ENCODE peak calls at places on chromosomes 3 and 15, in eight cellular contexts. One of them, this sample, is unnamed.

GRCh38 chr3:150547045-150547753 is 612 bp downstream of the EIF2A start:
- DNase-seq in NB4: peak
- DNase-seq in HCT116: no peak
- DNase-seq in A549: no peak
- DNase-seq in spleen: no peak
- DNase-seq in tibial nerve: no peak
- DNase-seq in heart left ventricle: no peak
- DNase-seq in transverse colon: no peak
- DNase-seq in this sample: no peak

GRCh38 chr3:188673509-188674239 is 498.1 kb upstream of the TPRG1 start:
- DNase-seq in NB4: no peak
- DNase-seq in HCT116: no peak
- DNase-seq in A549: no peak
- DNase-seq in spleen: no peak
- DNase-seq in tibial nerve: no peak
- DNase-seq in heart left ventricle: no peak
- DNase-seq in transverse colon: no peak
- DNase-seq in this sample: peak

GRCh38 chr15:90165659-90166489 is 35.3 kb upstream of the SEMA4B start:
- DNase-seq in NB4: peak
- DNase-seq in HCT116: peak
- DNase-seq in A549: peak
- DNase-seq in spleen: no peak
- DNase-seq in tibial nerve: no peak
- DNase-seq in heart left ventricle: peak
- DNase-seq in transverse colon: peak
- DNase-seq in this sample: peak

GRCh38 chr3:151379083-151379734 is 5.3 kb downstream of the P2RY12 start:
- DNase-seq in NB4: peak
- DNase-seq in HCT116: peak
- DNase-seq in A549: peak
- DNase-seq in spleen: no peak
- DNase-seq in tibial nerve: no peak
- DNase-seq in heart left ventricle: no peak
- DNase-seq in transverse colon: peak
- DNase-seq in this sample: no peak

GRCh38 chr3:29561651-29562050 is 280.8 kb downstream of the RBMS3 start:
- DNase-seq in NB4: no peak
- DNase-seq in HCT116: no peak
- DNase-seq in A549: no peak
- DNase-seq in spleen: no peak
- DNase-seq in tibial nerve: no peak
- DNase-seq in heart left ventricle: no peak
- DNase-seq in transverse colon: no peak
- DNase-seq in this sample: no peak

GRCh38 chr15:87518957-87519356 is 737.6 kb downstream of the NTRK3 start:
- DNase-seq in NB4: no peak
- DNase-seq in HCT116: no peak
- DNase-seq in A549: no peak
- DNase-seq in spleen: no peak
- DNase-seq in tibial nerve: no peak
- DNase-seq in heart left ventricle: no peak
- DNase-seq in transverse colon: no peak
- DNase-seq in this sample: no peak

GRCh38 chr3:115823083-115823482 is 199.8 kb downstream of the GAP43 start:
- DNase-seq in NB4: no peak
- DNase-seq in HCT116: no peak
- DNase-seq in A549: no peak
- DNase-seq in spleen: no peak
- DNase-seq in tibial nerve: no peak
- DNase-seq in heart left ventricle: no peak
- DNase-seq in transverse colon: no peak
- DNase-seq in this sample: no peak

GRCh38 chr15:77609558-77609957 is 23.2 kb downstream of the LINGO1 start:
- DNase-seq in NB4: no peak
- DNase-seq in HCT116: no peak
- DNase-seq in A549: no peak
- DNase-seq in spleen: no peak
- DNase-seq in tibial nerve: no peak
- DNase-seq in heart left ventricle: no peak
- DNase-seq in transverse colon: no peak
- DNase-seq in this sample: no peak

GRCh38 chr15:99305761-99306505 is 54.7 kb downstream of the LRRC28 start:
- DNase-seq in NB4: no peak
- DNase-seq in HCT116: no peak
- DNase-seq in A549: no peak
- DNase-seq in spleen: no peak
- DNase-seq in tibial nerve: peak
- DNase-seq in heart left ventricle: peak
- DNase-seq in transverse colon: peak
- DNase-seq in this sample: no peak

GRCh38 chr3:191143224-191143623 is 55.8 kb upstream of the OSTN start:
- DNase-seq in NB4: no peak
- DNase-seq in HCT116: no peak
- DNase-seq in A549: no peak
- DNase-seq in spleen: no peak
- DNase-seq in tibial nerve: no peak
- DNase-seq in heart left ventricle: no peak
- DNase-seq in transverse colon: no peak
- DNase-seq in this sample: no peak

GRCh38 chr3:89116486-89116885 is 9.1 kb downstream of the EPHA3 start:
- DNase-seq in NB4: no peak
- DNase-seq in HCT116: no peak
- DNase-seq in A549: no peak
- DNase-seq in spleen: no peak
- DNase-seq in tibial nerve: no peak
- DNase-seq in heart left ventricle: no peak
- DNase-seq in transverse colon: no peak
- DNase-seq in this sample: no peak

GRCh38 chr3:167679526-167679925 is 25.8 kb upstream of the WDR49 start:
- DNase-seq in NB4: no peak
- DNase-seq in HCT116: no peak
- DNase-seq in A549: no peak
- DNase-seq in spleen: no peak
- DNase-seq in tibial nerve: no peak
- DNase-seq in heart left ventricle: no peak
- DNase-seq in transverse colon: no peak
- DNase-seq in this sample: no peak

GRCh38 chr3:187986514-187986934 is 167.4 kb upstream of the LPP start:
- DNase-seq in NB4: peak
- DNase-seq in HCT116: peak
- DNase-seq in A549: peak
- DNase-seq in spleen: no peak
- DNase-seq in tibial nerve: no peak
- DNase-seq in heart left ventricle: no peak
- DNase-seq in transverse colon: no peak
- DNase-seq in this sample: peak

GRCh38 chr3:70737656-70738309 is 425.3 kb upstream of the MDFIC2 start:
- DNase-seq in NB4: no peak
- DNase-seq in HCT116: no peak
- DNase-seq in A549: no peak
- DNase-seq in spleen: no peak
- DNase-seq in tibial nerve: no peak
- DNase-seq in heart left ventricle: no peak
- DNase-seq in transverse colon: no peak
- DNase-seq in this sample: no peak

GRCh38 chr3:126135056-126135397 is 45.4 kb downstream of the ALDH1L1 start:
- DNase-seq in NB4: no peak
- DNase-seq in HCT116: no peak
- DNase-seq in A549: no peak
- DNase-seq in spleen: peak
- DNase-seq in tibial nerve: no peak
- DNase-seq in heart left ventricle: no peak
- DNase-seq in transverse colon: peak
- DNase-seq in this sample: no peak

GRCh38 chr15:86653344-86654192 is 573.9 kb downstream of the AGBL1 start:
- DNase-seq in NB4: no peak
- DNase-seq in HCT116: no peak
- DNase-seq in A549: no peak
- DNase-seq in spleen: no peak
- DNase-seq in tibial nerve: no peak
- DNase-seq in heart left ventricle: no peak
- DNase-seq in transverse colon: no peak
- DNase-seq in this sample: no peak

GRCh38 chr15:71275098-71275497 is 159.8 kb downstream of the THSD4 start:
- DNase-seq in NB4: no peak
- DNase-seq in HCT116: no peak
- DNase-seq in A549: no peak
- DNase-seq in spleen: no peak
- DNase-seq in tibial nerve: no peak
- DNase-seq in heart left ventricle: no peak
- DNase-seq in transverse colon: no peak
- DNase-seq in this sample: no peak

GRCh38 chr15:69916169-69916785 is 181.4 kb downstream of the TLE3 start:
- DNase-seq in NB4: peak
- DNase-seq in HCT116: no peak
- DNase-seq in A549: no peak
- DNase-seq in spleen: no peak
- DNase-seq in tibial nerve: no peak
- DNase-seq in heart left ventricle: no peak
- DNase-seq in transverse colon: no peak
- DNase-seq in this sample: no peak

GRCh38 chr3:151351216-151351615 is 21.9 kb upstream of the P2RY13 start:
- DNase-seq in NB4: peak
- DNase-seq in HCT116: no peak
- DNase-seq in A549: no peak
- DNase-seq in spleen: no peak
- DNase-seq in tibial nerve: no peak
- DNase-seq in heart left ventricle: no peak
- DNase-seq in transverse colon: no peak
- DNase-seq in this sample: no peak

GRCh38 chr15:78358114-78358513 is 18.0 kb downstream of the CRABP1 start:
- DNase-seq in NB4: no peak
- DNase-seq in HCT116: no peak
- DNase-seq in A549: no peak
- DNase-seq in spleen: no peak
- DNase-seq in tibial nerve: no peak
- DNase-seq in heart left ventricle: no peak
- DNase-seq in transverse colon: no peak
- DNase-seq in this sample: no peak

GRCh38 chr3:38454179-38454883 is 641 bp downstream of the ACVR2B start:
- DNase-seq in NB4: peak
- DNase-seq in HCT116: no peak
- DNase-seq in A549: peak
- DNase-seq in spleen: peak
- DNase-seq in tibial nerve: no peak
- DNase-seq in heart left ventricle: peak
- DNase-seq in transverse colon: peak
- DNase-seq in this sample: peak
- TF ChIP-seq POLR2A in NB4: no peak
- TF ChIP-seq POLR2A in HCT116: peak
- TF ChIP-seq POLR2A in A549: peak
- TF ChIP-seq POLR2A in spleen: no peak
- TF ChIP-seq POLR2A in tibial nerve: peak
- TF ChIP-seq POLR2A in heart left ventricle: no peak
- TF ChIP-seq POLR2A in transverse colon: peak
- TF ChIP-seq POLR2A in this sample: no peak

GRCh38 chr3:9124725-9125124 is 124.7 kb downstream of the SRGAP3 start:
- DNase-seq in NB4: no peak
- DNase-seq in HCT116: no peak
- DNase-seq in A549: no peak
- DNase-seq in spleen: no peak
- DNase-seq in tibial nerve: no peak
- DNase-seq in heart left ventricle: no peak
- DNase-seq in transverse colon: no peak
- DNase-seq in this sample: no peak
- TF ChIP-seq POLR2A in NB4: no peak
- TF ChIP-seq POLR2A in HCT116: no peak
- TF ChIP-seq POLR2A in A549: no peak
- TF ChIP-seq POLR2A in spleen: no peak
- TF ChIP-seq POLR2A in tibial nerve: no peak
- TF ChIP-seq POLR2A in heart left ventricle: no peak
- TF ChIP-seq POLR2A in transverse colon: no peak
- TF ChIP-seq POLR2A in this sample: no peak

GRCh38 chr3:11642455-11643162 is 1.1 kb downstream of the VGLL4 start:
- DNase-seq in NB4: peak
- DNase-seq in HCT116: peak
- DNase-seq in A549: peak
- DNase-seq in spleen: peak
- DNase-seq in tibial nerve: peak
- DNase-seq in heart left ventricle: peak
- DNase-seq in transverse colon: peak
- DNase-seq in this sample: peak
- TF ChIP-seq POLR2A in NB4: peak
- TF ChIP-seq POLR2A in HCT116: no peak
- TF ChIP-seq POLR2A in A549: peak
- TF ChIP-seq POLR2A in spleen: peak
- TF ChIP-seq POLR2A in tibial nerve: peak
- TF ChIP-seq POLR2A in heart left ventricle: no peak
- TF ChIP-seq POLR2A in transverse colon: peak
- TF ChIP-seq POLR2A in this sample: peak

GRCh38 chr3:7075120-7075519 is 214.2 kb downstream of the GRM7 start:
- DNase-seq in NB4: no peak
- DNase-seq in HCT116: no peak
- DNase-seq in A549: no peak
- DNase-seq in spleen: no peak
- DNase-seq in tibial nerve: no peak
- DNase-seq in heart left ventricle: no peak
- DNase-seq in transverse colon: no peak
- DNase-seq in this sample: no peak
- TF ChIP-seq POLR2A in NB4: no peak
- TF ChIP-seq POLR2A in HCT116: no peak
- TF ChIP-seq POLR2A in A549: no peak
- TF ChIP-seq POLR2A in spleen: no peak
- TF ChIP-seq POLR2A in tibial nerve: no peak
- TF ChIP-seq POLR2A in heart left ventricle: no peak
- TF ChIP-seq POLR2A in transverse colon: no peak
- TF ChIP-seq POLR2A in this sample: no peak

DNA sequence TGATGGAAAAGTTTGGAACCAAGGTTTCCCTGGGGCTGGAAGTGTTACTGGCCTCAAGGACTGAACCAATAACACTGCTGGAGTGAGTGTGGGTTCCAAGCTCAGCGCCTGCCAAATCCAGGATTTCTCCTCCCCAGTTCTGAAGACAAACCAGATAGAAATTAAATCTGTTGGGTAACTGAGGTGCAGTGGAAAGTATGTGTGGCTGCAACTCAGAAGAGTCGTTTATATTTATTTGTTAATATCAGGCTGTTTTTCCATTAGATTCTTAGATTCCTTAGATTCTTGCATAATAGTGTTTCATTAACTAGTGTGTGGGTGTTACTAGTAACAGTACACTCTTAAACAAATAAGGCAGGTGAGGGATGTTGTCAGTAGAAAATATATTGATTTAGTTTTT is 66.4 kb upstream of the FNDC3B start:
- DNase-seq in NB4: no peak
- DNase-seq in HCT116: no peak
- DNase-seq in A549: no peak
- DNase-seq in spleen: no peak
- DNase-seq in tibial nerve: peak
- DNase-seq in heart left ventricle: no peak
- DNase-seq in transverse colon: no peak
- DNase-seq in this sample: no peak
- TF ChIP-seq POLR2A in NB4: no peak
- TF ChIP-seq POLR2A in HCT116: no peak
- TF ChIP-seq POLR2A in A549: no peak
- TF ChIP-seq POLR2A in spleen: no peak
- TF ChIP-seq POLR2A in tibial nerve: no peak
- TF ChIP-seq POLR2A in heart left ventricle: no peak
- TF ChIP-seq POLR2A in transverse colon: no peak
- TF ChIP-seq POLR2A in this sample: no peak

GRCh38 chr15:31365655-31366127 is 39.1 kb downstream of the KLF13 start:
- DNase-seq in NB4: peak
- DNase-seq in HCT116: no peak
- DNase-seq in A549: no peak
- DNase-seq in spleen: peak
- DNase-seq in tibial nerve: peak
- DNase-seq in heart left ventricle: peak
- DNase-seq in transverse colon: peak
- DNase-seq in this sample: no peak
- TF ChIP-seq POLR2A in NB4: peak
- TF ChIP-seq POLR2A in HCT116: no peak
- TF ChIP-seq POLR2A in A549: no peak
- TF ChIP-seq POLR2A in spleen: peak
- TF ChIP-seq POLR2A in tibial nerve: peak
- TF ChIP-seq POLR2A in heart left ventricle: no peak
- TF ChIP-seq POLR2A in transverse colon: peak
- TF ChIP-seq POLR2A in this sample: no peak

This sample was measured in H54.